ENCODE peak calls at places on chromosome 11, in five cellular contexts. A is uterus, X is EL, R is NCI-H774, Y is T-helper 17 cell. L is an unnamed sample.

GRCh38 chr11:40130427-40130826 is 1329.0 kb downstream of the LRRC4C start:
- DNase-seq in A (no peak), X (no peak), R (no peak), Y (no peak), L (no peak)

GRCh38 chr11:75351541-75352416 is at the start of gene ARRB1:
- DNase-seq in A (peak), X (no peak), R (peak), Y (peak), L (peak)

GRCh38 chr11:71248656-71249055 is 3.7 kb downstream of the SHANK2 start:
- DNase-seq in A (no peak), X (no peak), R (no peak), Y (no peak), L (no peak)

GRCh38 chr11:126210871-126211235 is 597 bp downstream of the RPUSD4 start:
- DNase-seq in A (no peak), X (no peak), R (no peak), Y (no peak), L (no peak)

GRCh38 chr11:29432719-29433325 is 584.0 kb downstream of the KCNA4 start:
- DNase-seq in A (no peak), X (peak), R (peak), Y (no peak), L (no peak)

GRCh38 chr11:117638913-117639543 is 158.0 kb downstream of the DSCAML1 start:
- DNase-seq in A (no peak), X (no peak), R (no peak), Y (no peak), L (no peak)

GRCh38 chr11:47915407-47916137 is 64.8 kb upstream of the PTPRJ start:
- DNase-seq in A (no peak), X (no peak), R (no peak), Y (no peak), L (no peak)

GRCh38 chr11:615453-616319 is at the start of gene IRF7:
- DNase-seq in A (peak), X (peak), R (peak), Y (peak), L (peak)

GRCh38 chr11:36350137-36350513 is 54.0 kb downstream of the PRR5L start:
- DNase-seq in A (no peak), X (no peak), R (no peak), Y (no peak), L (no peak)

GRCh38 chr11:93903989-93904388 is 53.6 kb upstream of the VSTM5 start:
- DNase-seq in A (no peak), X (no peak), R (no peak), Y (no peak), L (no peak)

GRCh38 chr11:68256331-68256741 is 15.4 kb downstream of the C11orf24 start:
- DNase-seq in A (peak), X (peak), R (no peak), Y (no peak), L (no peak)

GRCh38 chr11:96187779-96188624 is 155.0 kb downstream of the MAML2 start:
- DNase-seq in A (peak), X (peak), R (no peak), Y (no peak), L (no peak)

GRCh38 chr11:67032830-67033555 is 10.1 kb downstream of the SYT12 start:
- DNase-seq in A (peak), X (peak), R (no peak), Y (no peak), L (no peak)

GRCh38 chr11:60454212-60454611 is 1.4 kb upstream of the MS4A1 start:
- DNase-seq in A (no peak), X (no peak), R (no peak), Y (no peak), L (no peak)

GRCh38 chr11:94128171-94128745 is 383 bp upstream of the PANX1 start:
- DNase-seq in A (no peak), X (no peak), R (no peak), Y (no peak), L (no peak)

GRCh38 chr11:35127619-35128018 is 11.4 kb upstream of the CD44 start:
- DNase-seq in A (no peak), X (no peak), R (no peak), Y (no peak), L (no peak)

GRCh38 chr11:114080219-114080618 is 20.7 kb downstream of the ZBTB16 start:
- DNase-seq in A (no peak), X (no peak), R (peak), Y (no peak), L (peak)

GRCh38 chr11:3046190-3046589 is 11.0 kb downstream of the CARS1 start:
- DNase-seq in A (no peak), X (no peak), R (no peak), Y (no peak), L (no peak)

GRCh38 chr11:39807904-39808303 is 1651.5 kb downstream of the LRRC4C start:
- DNase-seq in A (no peak), X (no peak), R (no peak), Y (no peak), L (no peak)

GRCh38 chr11:46383974-46384701 is 2.7 kb downstream of the MDK start:
- DNase-seq in A (no peak), X (no peak), R (no peak), Y (no peak), L (no peak)

GRCh38 chr11:80584661-80585060 is 1143.8 kb upstream of the TENM4 start:
- DNase-seq in A (no peak), X (no peak), R (no peak), Y (no peak), L (no peak)

GRCh38 chr11:75492181-75492820 is 33.4 kb downstream of the GDPD5 start:
- DNase-seq in A (no peak), X (peak), R (no peak), Y (peak), L (no peak)

GRCh38 chr11:120073196-120073595 is 64.7 kb downstream of the TRIM29 start:
- DNase-seq in A (no peak), X (no peak), R (peak), Y (no peak), L (no peak)

GRCh38 chr11:123640677-123641494 is 13.5 kb downstream of the SCN3B start:
- DNase-seq in A (peak), X (peak), R (peak), Y (no peak), L (peak)

GRCh38 chr11:79406376-79406775 is 34.5 kb downstream of the TENM4 start:
- DNase-seq in A (no peak), X (no peak), R (no peak), Y (no peak), L (no peak)

GRCh38 chr11:12330491-12331231 is 46.7 kb upstream of the PARVA start:
- DNase-seq in A (no peak), X (no peak), R (no peak), Y (no peak), L (no peak)

GRCh38 chr11:61963282-61964057 is 4.0 kb downstream of the FTH1 start:
- DNase-seq in A (peak), X (peak), R (no peak), Y (no peak), L (peak)

GRCh38 chr11:13669544-13670488 is 1.3 kb downstream of the FAR1 start:
- DNase-seq in A (no peak), X (peak), R (no peak), Y (no peak), L (no peak)

GRCh38 chr11:24046731-24047130 is 450.1 kb upstream of the LUZP2 start:
- DNase-seq in A (no peak), X (no peak), R (no peak), Y (no peak), L (no peak)

L was measured in upper lobe of left lung.